ENCODE peak calls at places on chromosomes 2 and 18, in six cellular contexts. F, Y, T, V, A and W are unnamed samples. For H3K4me1, the result is how much of the 10 kb centered on the place peaks cover.

GRCh38 chr2:161788175-161788574 is 164.0 kb downstream of the SLC4A10 start:
- DNase-seq in F (no peak), Y (no peak), T (no peak), V (no peak), A (no peak), W (no peak)

GRCh38 chr2:160791884-160792283 is 298.3 kb upstream of the RBMS1 start:
- DNase-seq in F (no peak), Y (no peak), T (no peak), V (no peak), A (no peak), W (no peak)

GRCh38 chr2:40606862-40607261 is 155.0 kb upstream of the SLC8A1 start:
- DNase-seq in F (no peak), Y (no peak), T (no peak), V (no peak), A (no peak), W (no peak)

GRCh38 chr2:191631754-191632153 is 46.2 kb upstream of the NABP1 start:
- DNase-seq in F (no peak), Y (peak), T (no peak), V (no peak), A (no peak), W (peak)

GRCh38 chr2:189421644-189422043 is 19.6 kb upstream of the WDR75 start:
- DNase-seq in F (no peak), Y (no peak), T (no peak), V (no peak), A (no peak), W (no peak)

GRCh38 chr2:156625360-156625995 is 189.3 kb downstream of the GPD2 start:
- DNase-seq in F (no peak), Y (no peak), T (no peak), V (no peak), A (no peak), W (no peak)

GRCh38 chr2:157257312-157258252 is at the start of gene GALNT5:
- DNase-seq in F (no peak), Y (peak), T (no peak), V (no peak), A (peak), W (peak)

GRCh38 chr2:86686460-86686859 is 33.6 kb upstream of the RMND5A start:
- DNase-seq in F (no peak), Y (no peak), T (no peak), V (no peak), A (no peak), W (no peak)

GRCh38 chr2:43420310-43420903 is 175.4 kb downstream of the THADA start:
- DNase-seq in F (no peak), Y (no peak), T (no peak), V (no peak), A (no peak), W (no peak)

GRCh38 chr2:217998926-217999633 is 3.7 kb downstream of the TNS1 start:
- DNase-seq in F (no peak), Y (no peak), T (no peak), V (no peak), A (no peak), W (no peak)

GRCh38 chr18:57869228-57869627 is 66.1 kb upstream of the ATP8B1 start:
- DNase-seq in F (no peak), Y (no peak), T (no peak), V (no peak), A (no peak), W (no peak)

GRCh38 chr2:64277101-64277849 is 133.1 kb upstream of the PELI1 start:
- DNase-seq in F (no peak), Y (no peak), T (no peak), V (no peak), A (no peak), W (no peak)

GRCh38 chr2:42147641-42148274 is 21.4 kb upstream of the EML4 start:
- DNase-seq in F (no peak), Y (no peak), T (no peak), V (no peak), A (no peak), W (peak)

GRCh38 chr2:1011018-1011405 is 60.4 kb downstream of the SNTG2 start:
- DNase-seq in F (no peak), Y (no peak), T (no peak), V (no peak), A (no peak), W (no peak)

GRCh38 chr2:17790539-17790938 is 25.7 kb upstream of the MSGN1 start:
- DNase-seq in F (no peak), Y (no peak), T (no peak), V (no peak), A (no peak), W (no peak)
- H3K4me1 ChIP-seq in F (under half), Y (under half), T (under half), V (under half), A (under half), W (under half)

DNA sequence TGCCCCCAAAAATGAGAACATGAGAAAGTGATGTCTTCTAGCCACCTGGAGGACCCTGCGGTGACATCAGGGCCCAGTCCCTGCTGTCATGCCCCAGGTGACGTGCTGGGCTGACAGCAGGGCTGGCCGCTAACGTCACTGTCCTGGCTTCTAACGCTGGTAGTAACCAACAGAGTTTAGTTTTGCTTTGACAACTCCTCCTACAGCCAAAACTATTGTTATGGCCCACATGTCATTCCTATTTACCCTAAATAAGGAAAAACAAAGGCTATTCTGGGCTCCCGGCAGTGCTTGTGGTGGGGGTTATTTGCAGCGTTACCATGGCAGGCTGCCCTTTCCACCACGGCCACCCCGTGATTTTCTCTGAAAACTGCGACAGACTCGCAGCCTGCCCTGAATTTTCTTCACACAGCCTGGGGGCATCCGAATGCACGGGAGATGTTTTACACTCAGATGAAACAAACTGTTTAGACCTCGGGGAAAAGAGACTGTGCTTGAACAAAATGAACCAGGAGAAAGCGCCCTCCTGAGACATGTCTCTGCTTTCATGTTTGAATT is 115.2 kb downstream of the FAM210A start:
- DNase-seq in F (peak), Y (peak), T (no peak), V (no peak), A (no peak), W (peak)
- H3K4me1 ChIP-seq in F (under half), Y (under half), T (under half), V (under half), A (under half), W (under half)

GRCh38 chr2:105769504-105769903 is 24.8 kb downstream of the NCK2 start:
- DNase-seq in F (no peak), Y (no peak), T (no peak), V (no peak), A (no peak), W (no peak)

GRCh38 chr2:105768961-105769452 is 24.3 kb downstream of the NCK2 start:
- DNase-seq in F (no peak), Y (no peak), T (no peak), V (no peak), A (no peak), W (peak)

GRCh38 chr2:105768176-105768575 is 23.5 kb downstream of the NCK2 start:
- DNase-seq in F (no peak), Y (no peak), T (no peak), V (no peak), A (no peak), W (no peak)

GRCh38 chr2:105771841-105772240 is 27.1 kb downstream of the NCK2 start:
- DNase-seq in F (no peak), Y (no peak), T (no peak), V (no peak), A (no peak), W (no peak)

DNA sequence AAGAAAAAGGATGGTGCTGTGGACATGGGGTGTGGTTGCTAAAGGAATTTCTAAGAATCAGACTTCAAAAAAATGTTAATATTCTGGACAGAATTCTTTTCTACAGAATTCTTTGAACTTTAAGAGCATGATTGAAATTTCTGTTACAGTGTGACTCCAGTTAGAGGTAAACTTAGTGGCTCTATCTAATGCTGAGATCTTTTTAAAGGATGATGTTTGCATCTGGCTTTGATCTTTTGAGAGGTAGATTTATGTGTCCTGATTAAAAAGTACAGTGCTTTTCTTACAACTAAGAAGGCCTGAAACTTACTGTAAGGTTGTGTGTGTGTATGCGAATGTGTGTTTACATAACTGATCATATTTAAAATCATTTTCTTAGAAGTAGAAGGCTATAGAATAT is 25.4 kb downstream of the NCK2 start:
- DNase-seq in F (no peak), Y (no peak), T (no peak), V (no peak), A (no peak), W (no peak)
- H3K4me1 ChIP-seq in F (half or more), Y (under half), T (under half), V (under half), A (under half), W (under half)

GRCh38 chr18:12749136-12749535 is 46.3 kb downstream of the PSMG2 start:
- DNase-seq in F (no peak), Y (no peak), T (no peak), V (no peak), A (no peak), W (no peak)
- H3K4me1 ChIP-seq in F (under half), Y (under half), T (under half), V (under half), A (under half), W (under half)